ENCODE peak calls at places on chromosomes 13 and 19, in seven cellular contexts. G, F, U, S, R, O and Y are unnamed samples. For H3K36me3 and H3K27me3, the result is how much of the 10 kb centered on the place peaks cover.

GRCh38 chr13:27607125-27607524 is 13.2 kb downstream of the LNX2 start:
- DNase-seq in G (no peak), F (no peak), U (no peak), S (peak), R (no peak), O (no peak), Y (no peak)

GRCh38 chr13:96519380-96519779 is 429.5 kb downstream of the HS6ST3 start:
- DNase-seq in G (no peak), F (no peak), U (no peak), S (no peak), R (no peak), O (no peak), Y (no peak)

GRCh38 chr19:6233051-6233826 is 46.5 kb downstream of the MLLT1 start:
- DNase-seq in G (peak), F (peak), U (no peak), S (peak), R (no peak), O (no peak), Y (peak)

GRCh38 chr13:36438594-36439483 is 6.5 kb downstream of the CCNA1 start:
- DNase-seq in G (no peak), F (no peak), U (no peak), S (no peak), R (no peak), O (no peak), Y (no peak)

GRCh38 chr13:29481603-29482002 is 113.9 kb downstream of the SLC7A1 start:
- DNase-seq in G (no peak), F (no peak), U (no peak), S (no peak), R (no peak), O (no peak), Y (no peak)

GRCh38 chr19:52453324-52454094 is at the start of gene ZNF578:
- DNase-seq in G (peak), F (peak), U (peak), S (peak), R (peak), O (peak), Y (peak)

GRCh38 chr13:73945371-73945770 is 188.8 kb downstream of the KLF12 start:
- DNase-seq in G (no peak), F (no peak), U (no peak), S (peak), R (no peak), O (no peak), Y (no peak)

GRCh38 chr19:18718015-18718526 is 34.6 kb downstream of the CRTC1 start:
- DNase-seq in G (no peak), F (no peak), U (no peak), S (no peak), R (no peak), O (no peak), Y (no peak)

GRCh38 chr19:54485846-54486245 is 12.8 kb upstream of the CDC42EP5 start:
- DNase-seq in G (no peak), F (no peak), U (no peak), S (no peak), R (no peak), O (no peak), Y (no peak)

GRCh38 chr19:38952395-38953165 is 21.8 kb downstream of the MRPS12 start:
- DNase-seq in G (no peak), F (no peak), U (peak), S (peak), R (peak), O (no peak), Y (no peak)

GRCh38 chr19:29542776-29543175 is 17.0 kb downstream of the VSTM2B start:
- DNase-seq in G (no peak), F (no peak), U (no peak), S (no peak), R (no peak), O (no peak), Y (no peak)

GRCh38 chr19:53813996-53814395 is 10.1 kb downstream of the NLRP12 start:
- DNase-seq in G (no peak), F (no peak), U (no peak), S (peak), R (no peak), O (no peak), Y (no peak)

GRCh38 chr19:10568444-10568825 is 344 bp downstream of the CDKN2D start:
- DNase-seq in G (peak), F (no peak), U (peak), S (no peak), R (peak), O (no peak), Y (no peak)

GRCh38 chr13:76043882-76044281 is 407.8 kb downstream of the LMO7 start:
- DNase-seq in G (no peak), F (no peak), U (no peak), S (no peak), R (no peak), O (peak), Y (no peak)

GRCh38 chr13:94168784-94169512 is 310.5 kb downstream of the DCT start:
- DNase-seq in G (no peak), F (no peak), U (no peak), S (peak), R (no peak), O (no peak), Y (no peak)

GRCh38 chr13:97121894-97122293 is 100.2 kb upstream of the MBNL2 start:
- DNase-seq in G (no peak), F (no peak), U (no peak), S (peak), R (no peak), O (no peak), Y (no peak)

GRCh38 chr13:36804588-36804987 is 14.4 kb upstream of the RFXAP start:
- DNase-seq in G (no peak), F (no peak), U (no peak), S (no peak), R (no peak), O (no peak), Y (no peak)

GRCh38 chr19:1942934-1943555 is 2.1 kb downstream of the CSNK1G2 start:
- DNase-seq in G (no peak), F (no peak), U (no peak), S (no peak), R (no peak), O (no peak), Y (no peak)

GRCh38 chr19:34336781-34337271 is 28.2 kb upstream of the GPI start:
- DNase-seq in G (no peak), F (no peak), U (peak), S (peak), R (peak), O (no peak), Y (no peak)

GRCh38 chr19:6221220-6221877 is 58.4 kb downstream of the MLLT1 start:
- DNase-seq in G (no peak), F (no peak), U (no peak), S (no peak), R (no peak), O (no peak), Y (peak)

GRCh38 chr19:17402982-17403855 is 2.2 kb downstream of the BST2 start:
- DNase-seq in G (no peak), F (no peak), U (peak), S (peak), R (peak), O (peak), Y (peak)

GRCh38 chr19:11138659-11139526 is 16.7 kb downstream of the SPC24 start:
- DNase-seq in G (peak), F (peak), U (no peak), S (peak), R (peak), O (peak), Y (peak)

GRCh38 chr13:46170687-46171086 is 11.3 kb downstream of the LCP1 start:
- DNase-seq in G (no peak), F (no peak), U (peak), S (peak), R (peak), O (peak), Y (no peak)

GRCh38 chr13:40221460-40222201 is 444.8 kb downstream of the FOXO1 start:
- DNase-seq in G (no peak), F (no peak), U (peak), S (peak), R (no peak), O (no peak), Y (no peak)

GRCh38 chr13:39110518-39111097 is 72.4 kb downstream of the NHLRC3 start:
- DNase-seq in G (no peak), F (no peak), U (no peak), S (no peak), R (no peak), O (no peak), Y (no peak)

GRCh38 chr19:17522988-17523872 is 11.8 kb downstream of the PGLS start:
- DNase-seq in G (peak), F (peak), U (peak), S (peak), R (no peak), O (no peak), Y (peak)

GRCh38 chr13:20359335-20359734 is 127.2 kb upstream of the GJB6 start:
- DNase-seq in G (no peak), F (no peak), U (no peak), S (peak), R (no peak), O (no peak), Y (no peak)

GRCh38 chr19:46487178-46487801 is 8.4 kb downstream of the PNMA8B start:
- DNase-seq in G (no peak), F (no peak), U (no peak), S (no peak), R (peak), O (no peak), Y (no peak)

GRCh38 chr13:59447846-59448620 is 715.7 kb downstream of the DIAPH3 start:
- DNase-seq in G (no peak), F (no peak), U (no peak), S (peak), R (peak), O (peak), Y (no peak)

GRCh38 chr13:30698023-30698422 is 37.3 kb upstream of the ALOX5AP start:
- DNase-seq in G (no peak), F (no peak), U (no peak), S (peak), R (no peak), O (no peak), Y (no peak)

GRCh38 chr19:35135389-35135909 is 590 bp upstream of the LGI4 start:
- DNase-seq in G (peak), F (peak), U (peak), S (peak), R (peak), O (peak), Y (peak)

GRCh38 chr19:47541507-47541906 is 26.6 kb upstream of the NAPA start:
- DNase-seq in G (no peak), F (no peak), U (peak), S (peak), R (no peak), O (no peak), Y (no peak)
- H3K27ac ChIP-seq in G (no peak), F (peak), U (no peak), S (peak), R (no peak), O (no peak), Y (no peak)

GRCh38 chr13:44040070-44040753 is 160.5 kb downstream of the LACC1 start:
- DNase-seq in G (no peak), F (no peak), U (no peak), S (peak), R (no peak), O (no peak), Y (no peak)
- H3K36me3 ChIP-seq in G (under half), F (under half), U (under half), S (under half), R (under half), O (under half), Y (under half)

DNA sequence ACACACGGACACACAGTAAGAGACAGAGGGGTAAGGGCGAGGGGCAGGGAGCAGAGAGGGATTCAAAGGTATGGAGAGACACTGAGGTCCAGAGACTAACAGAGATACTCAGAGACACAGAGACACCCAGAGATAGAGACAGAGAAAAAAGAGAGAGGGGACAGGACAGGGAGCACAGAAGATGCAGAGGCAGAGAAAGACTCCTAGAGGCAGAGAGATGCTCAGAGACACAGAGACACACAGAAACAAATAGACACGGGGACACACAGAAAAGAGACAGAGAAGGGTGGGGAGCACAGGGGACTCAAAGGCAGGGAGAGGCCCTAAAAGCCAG is 39.8 kb downstream of the DEDD2 start:
- DNase-seq in G (no peak), F (no peak), U (no peak), S (no peak), R (no peak), O (no peak), Y (no peak)
- H3K27me3 ChIP-seq in G (half or more), F (half or more), U (under half), S (half or more), R (half or more), O (under half), Y (under half)

GRCh38 chr13:110820311-110820710 is 94.6 kb downstream of the ANKRD10 start:
- DNase-seq in G (no peak), F (no peak), U (no peak), S (no peak), R (no peak), O (no peak), Y (no peak)
- H3K27ac ChIP-seq in G (no peak), F (no peak), U (no peak), S (no peak), R (no peak), O (no peak), Y (no peak)